ENCODE peak calls at places on chromosomes 16 and 17, in ten cellular contexts. M is MM.1S, B is adrenal gland, W is adipocyte, X is astrocyte of the spinal cord, Q is aorta, H is trophoblast cell, S is dorsolateral prefrontal cortex, K is lung, T is mucosa of descending colon. Y is an unnamed sample.

GRCh38 chr16:9048302-9048700 is 43.1 kb upstream of the HAPSTR1 start:
- DNase-seq in X (no peak), H (no peak), W (peak), T (no peak), Q (no peak), K (no peak), B (no peak), M (no peak), S (no peak), Y (no peak)

GRCh38 chr17:79923974-79924638 is 84.9 kb upstream of the CBX4 start:
- DNase-seq in X (no peak), H (no peak), T (peak), M (no peak), K (no peak), W (peak), Q (no peak), B (no peak), S (no peak), Y (peak)

GRCh38 chr17:6393368-6393952 is 41.5 kb downstream of the AIPL1 start:
- DNase-seq in B (no peak), T (no peak), S (no peak), H (no peak), X (no peak), K (no peak), W (no peak), M (no peak), Q (no peak), Y (no peak)

GRCh38 chr17:80895366-80895765 is 96.3 kb upstream of the CHMP6 start:
- DNase-seq in Q (no peak), W (no peak), X (no peak), S (no peak), B (no peak), T (no peak), H (no peak), M (no peak), K (no peak), Y (no peak)

GRCh38 chr16:14652726-14653125 is 20.0 kb downstream of the BFAR start:
- DNase-seq in S (no peak), K (no peak), X (no peak), H (no peak), W (no peak), M (no peak), T (no peak), B (no peak), Q (no peak), Y (no peak)

GRCh38 chr17:4607773-4608187 is 23.5 kb downstream of the SMTNL2 start:
- DNase-seq in T (no peak), W (peak), Q (peak), K (peak), H (peak), X (peak), M (no peak), B (peak), S (no peak), Y (peak)

GRCh38 chr17:39573447-39574298 is 34.0 kb downstream of the NEUROD2 start:
- DNase-seq in K (peak), B (peak), Q (peak), T (peak), X (peak), H (peak), W (peak), M (no peak), S (peak), Y (peak)

GRCh38 chr17:56593073-56593740 is at the start of gene NOG:
- DNase-seq in B (peak), W (peak), S (peak), X (peak), H (peak), T (peak), Q (peak), K (peak), M (peak), Y (peak)

GRCh38 chr17:63881935-63882601 is at the start of gene GH2:
- DNase-seq in K (peak), X (peak), S (no peak), W (peak), H (peak), T (no peak), Q (no peak), B (peak), M (peak), Y (peak)

GRCh38 chr16:58655215-58655596 is 25.6 kb upstream of the CNOT1 start:
- DNase-seq in M (no peak), B (no peak), S (no peak), T (no peak), K (no peak), H (no peak), Q (no peak), W (no peak), X (no peak), Y (no peak)

GRCh38 chr17:38658741-38659345 is 15.9 kb downstream of the EPOP start:
- DNase-seq in T (peak), S (peak), B (no peak), X (no peak), K (no peak), Q (peak), W (no peak), M (no peak), H (no peak), Y (no peak)

GRCh38 chr16:13995194-13995593 is 75.2 kb downstream of the ERCC4 start:
- DNase-seq in S (no peak), W (no peak), T (no peak), K (no peak), X (no peak), Q (no peak), B (no peak), M (no peak), H (no peak), Y (no peak)

GRCh38 chr17:39926588-39927100 is 757 bp downstream of the ORMDL3 start:
- DNase-seq in H (peak), M (peak), T (peak), K (peak), W (peak), S (no peak), X (peak), B (no peak), Q (no peak), Y (peak)

GRCh38 chr17:57424777-57425188 is 168.5 kb downstream of the MSI2 start:
- DNase-seq in M (no peak), Q (no peak), K (no peak), S (no peak), T (peak), X (peak), B (no peak), W (no peak), H (no peak), Y (no peak)

GRCh38 chr16:64507240-64508024 is 614.4 kb downstream of the CDH11 start:
- DNase-seq in Q (no peak), S (no peak), B (no peak), H (no peak), M (no peak), X (no peak), W (no peak), K (no peak), T (no peak), Y (no peak)

GRCh38 chr16:2513405-2514332 is at the start of gene ATP6V0C:
- DNase-seq in H (peak), B (peak), M (peak), K (peak), W (peak), S (peak), T (peak), X (peak), Q (peak), Y (peak)

GRCh38 chr16:67170948-67171649 is 761 bp downstream of the NOL3 start:
- DNase-seq in B (no peak), K (no peak), S (no peak), T (no peak), W (peak), M (no peak), Q (no peak), H (peak), X (no peak), Y (peak)

GRCh38 chr17:77472837-77473214 is 332.1 kb downstream of the SEC14L1 start:
- DNase-seq in B (no peak), K (no peak), W (peak), M (peak), S (no peak), X (no peak), T (no peak), H (no peak), Q (no peak), Y (no peak)

GRCh38 chr17:77470330-77470786 is 329.6 kb downstream of the SEC14L1 start:
- DNase-seq in W (no peak), B (no peak), X (no peak), K (no peak), H (no peak), T (no peak), Q (no peak), M (peak), S (no peak), Y (no peak)

GRCh38 chr17:77471984-77472836 is 331.4 kb downstream of the SEC14L1 start:
- DNase-seq in Q (no peak), B (no peak), S (peak), T (no peak), K (peak), X (peak), H (no peak), M (peak), W (peak), Y (peak)

GRCh38 chr17:77468897-77469296 is 328.1 kb downstream of the SEC14L1 start:
- DNase-seq in B (no peak), K (no peak), T (no peak), W (no peak), H (no peak), M (no peak), Q (no peak), S (no peak), X (no peak), Y (no peak)

GRCh38 chr17:77470800-77471733 is 330.3 kb downstream of the SEC14L1 start:
- DNase-seq in B (no peak), K (no peak), W (peak), M (peak), Q (no peak), T (no peak), S (no peak), H (no peak), X (peak), Y (peak)
- H3K4me3 ChIP-seq in B (no peak), K (no peak), W (peak), M (no peak), Q (no peak), T (no peak), S (no peak), H (no peak), X (no peak), Y (no peak)

GRCh38 chr16:72626623-72627022 is 421.3 kb downstream of the ZFHX3 start:
- DNase-seq in K (no peak), Q (no peak), M (no peak), X (no peak), H (no peak), S (no peak), W (no peak), T (no peak), B (no peak), Y (no peak)
- H3K4me3 ChIP-seq in K (no peak), Q (no peak), M (no peak), X (no peak), H (no peak), S (no peak), W (no peak), T (no peak), B (no peak), Y (no peak)

GRCh38 chr16:15888072-15888976 is at the start of gene CEP20:
- DNase-seq in S (peak), H (peak), B (peak), X (peak), Q (peak), T (peak), M (peak), W (peak), K (peak), Y (peak)

GRCh38 chr16:15891508-15891907 is 3.1 kb upstream of the CEP20 start:
- DNase-seq in W (no peak), M (no peak), Q (no peak), T (no peak), B (no peak), H (no peak), X (no peak), S (no peak), K (no peak), Y (no peak)

GRCh38 chr16:15885560-15886001 is 2.8 kb downstream of the CEP20 start:
- DNase-seq in B (no peak), H (no peak), Q (no peak), S (no peak), K (no peak), X (no peak), M (no peak), W (no peak), T (no peak), Y (peak)

GRCh38 chr16:15886078-15886477 is 2.3 kb downstream of the CEP20 start:
- DNase-seq in W (no peak), M (no peak), H (no peak), K (no peak), Q (no peak), B (no peak), S (no peak), X (no peak), T (no peak), Y (no peak)

DNA sequence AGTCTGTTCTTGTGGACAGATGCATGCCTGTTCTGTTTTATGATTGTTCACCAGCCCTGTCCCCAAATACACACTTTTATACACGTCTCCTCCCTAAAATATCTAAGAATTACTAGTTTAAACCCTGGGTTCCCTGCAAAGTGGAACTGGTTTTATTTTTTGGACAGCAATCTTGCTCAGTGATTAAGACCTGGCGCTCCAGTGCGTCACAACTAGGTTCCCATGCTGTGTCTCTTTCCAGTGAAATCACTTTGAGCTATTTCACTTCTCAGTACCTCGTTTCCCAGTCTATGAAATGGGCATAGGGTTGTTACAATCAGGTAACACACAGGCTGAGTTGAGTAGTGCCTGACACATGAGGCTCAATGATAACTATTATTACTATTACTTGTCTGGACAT is 1.1 kb downstream of the CEP20 start:
- DNase-seq in T (no peak), M (no peak), S (no peak), Q (no peak), X (no peak), B (no peak), H (no peak), K (no peak), W (no peak), Y (peak)
- H3K4me3 ChIP-seq in T (no peak), M (peak), S (peak), Q (peak), X (peak), B (no peak), H (no peak), K (peak), W (peak), Y (peak)

DNA sequence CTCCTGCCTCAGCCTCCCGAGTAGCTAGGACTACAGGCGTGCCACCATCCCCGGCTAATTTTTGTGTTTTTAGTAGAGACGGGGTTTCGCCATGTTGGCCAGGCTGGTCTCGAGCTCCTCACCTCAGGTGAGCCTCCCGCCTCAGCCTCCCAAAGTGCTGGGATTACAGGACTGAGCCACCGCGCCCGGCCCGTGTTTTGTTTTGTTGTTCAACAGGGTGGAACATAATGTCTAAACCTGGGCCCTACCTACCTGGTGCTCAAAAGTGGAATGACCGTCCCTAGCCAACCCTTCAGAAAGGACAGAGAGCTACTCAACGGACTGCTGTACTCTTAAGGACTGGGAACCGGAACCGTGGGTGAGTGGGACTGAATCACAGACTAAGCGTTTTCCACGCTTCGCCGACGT is 772 bp upstream of the KIF22 start:
- DNase-seq in W (no peak), T (peak), M (no peak), Q (no peak), H (peak), S (no peak), K (no peak), B (peak), X (no peak), Y (no peak)
- H3K4me3 ChIP-seq in W (peak), T (peak), M (peak), Q (no peak), H (no peak), S (peak), K (peak), B (no peak), X (peak), Y (peak)

GRCh38 chr17:10192963-10193362 is 5.4 kb downstream of the GAS7 start:
- DNase-seq in B (no peak), H (peak), T (no peak), K (no peak), W (peak), S (no peak), Q (peak), X (no peak), M (no peak), Y (peak)
- H3K4me3 ChIP-seq in B (no peak), H (no peak), T (no peak), K (no peak), W (peak), S (no peak), Q (no peak), X (no peak), M (no peak), Y (no peak)

GRCh38 chr16:85750021-85750826 is 672 bp downstream of the C16orf74 start:
- DNase-seq in S (no peak), K (no peak), W (peak), H (peak), X (no peak), M (no peak), T (peak), B (no peak), Q (no peak), Y (peak)

GRCh38 chr16:85746431-85747227 is 4.3 kb downstream of the C16orf74 start:
- DNase-seq in H (peak), X (peak), M (no peak), W (no peak), S (no peak), B (no peak), K (no peak), T (no peak), Q (no peak), Y (peak)

GRCh38 chr16:85751665-85752501 is 987 bp upstream of the C16orf74 start:
- DNase-seq in W (no peak), H (no peak), M (no peak), S (no peak), Q (no peak), T (no peak), B (no peak), X (no peak), K (no peak), Y (no peak)

GRCh38 chr16:85750827-85751641 is at the start of gene C16orf74:
- DNase-seq in H (peak), T (no peak), M (peak), K (no peak), X (no peak), Q (no peak), B (peak), W (peak), S (no peak), Y (peak)

DNA sequence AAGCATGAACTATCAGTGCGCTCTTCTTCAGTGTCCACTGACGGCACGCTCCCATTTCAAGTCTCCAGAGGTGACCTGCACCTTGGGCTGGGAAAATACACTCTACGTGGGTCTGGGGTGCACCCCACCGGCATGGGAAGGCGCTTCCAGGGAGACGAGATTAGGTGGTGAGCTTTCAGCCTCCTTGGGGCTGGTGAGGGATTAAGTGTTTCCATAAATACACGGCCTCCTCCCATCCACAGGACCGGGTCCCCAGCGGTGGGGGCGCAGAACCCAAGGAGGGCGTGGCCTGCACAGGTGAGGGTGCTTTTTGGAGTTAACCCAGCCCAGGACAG is 1.2 kb downstream of the C16orf74 start:
- DNase-seq in X (no peak), M (no peak), S (no peak), H (no peak), Q (no peak), K (no peak), T (no peak), B (no peak), W (no peak), Y (no peak)
- H3K4me3 ChIP-seq in X (no peak), M (no peak), S (no peak), H (peak), Q (no peak), K (no peak), T (no peak), B (no peak), W (peak), Y (peak)

GRCh38 chr17:19647697-19648474 is 665 bp upstream of the ALDH3A2 start:
- DNase-seq in Q (peak), T (peak), X (peak), W (peak), S (peak), K (peak), H (peak), B (peak), M (peak), Y (peak)

GRCh38 chr17:19648475-19649406 is at the start of gene ALDH3A2:
- DNase-seq in M (peak), S (peak), H (peak), X (peak), K (peak), T (peak), Q (peak), W (peak), B (peak), Y (peak)

GRCh38 chr17:19645608-19646250 is 2.8 kb upstream of the ALDH3A2 start:
- DNase-seq in W (no peak), T (no peak), M (peak), H (peak), B (peak), X (no peak), K (no peak), S (no peak), Q (no peak), Y (peak)

GRCh38 chr17:19644493-19645210 is 3.9 kb upstream of the ALDH3A2 start:
- DNase-seq in X (no peak), T (no peak), S (no peak), M (no peak), K (no peak), H (peak), B (no peak), Q (no peak), W (no peak), Y (peak)

GRCh38 chr17:19646788-19647696 is 1.5 kb upstream of the ALDH3A2 start:
- DNase-seq in X (peak), H (peak), T (no peak), Q (no peak), B (peak), K (no peak), W (peak), M (no peak), S (no peak), Y (peak)
- H3K4me3 ChIP-seq in X (no peak), H (no peak), T (no peak), Q (no peak), B (no peak), K (no peak), W (peak), M (peak), S (peak), Y (no peak)

DNA sequence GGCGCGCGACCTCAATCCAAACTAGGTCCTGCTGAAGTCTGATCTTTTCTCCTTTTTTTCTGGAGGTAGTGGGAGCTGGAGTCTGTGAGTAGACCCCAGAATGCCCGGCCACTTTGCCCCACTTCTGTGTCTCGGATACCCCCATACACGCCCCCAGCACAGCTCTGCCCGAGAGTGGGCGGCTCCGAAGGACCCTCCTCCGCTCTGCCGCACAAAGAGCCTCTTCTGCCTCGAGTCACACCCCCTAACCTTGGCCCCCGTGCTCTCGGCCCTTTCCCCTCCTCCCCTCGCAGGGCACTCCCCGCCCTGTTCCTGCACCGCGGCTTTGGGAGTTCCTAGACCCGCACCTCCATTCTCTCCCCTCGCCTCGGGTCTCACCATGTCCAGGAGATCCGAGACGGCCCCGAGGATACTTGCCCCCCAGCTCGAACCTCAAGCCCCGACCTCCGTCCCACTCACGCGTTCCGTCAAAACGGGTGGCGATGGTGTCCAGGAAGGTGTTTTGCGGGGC is 476 bp downstream of the KCNH4 start:
- DNase-seq in W (no peak), M (no peak), X (no peak), B (no peak), H (no peak), T (no peak), S (no peak), Q (no peak), K (no peak), Y (no peak)
- H3K4me3 ChIP-seq in W (peak), M (peak), X (no peak), B (no peak), H (no peak), T (no peak), S (peak), Q (no peak), K (no peak), Y (no peak)

GRCh38 chr17:76369804-76370203 is 14.6 kb upstream of the SPHK1 start:
- DNase-seq in B (no peak), W (no peak), X (no peak), T (no peak), M (no peak), H (no peak), K (no peak), Q (no peak), S (no peak), Y (no peak)
- H3K4me3 ChIP-seq in B (no peak), W (peak), X (no peak), T (no peak), M (no peak), H (no peak), K (no peak), Q (no peak), S (no peak), Y (no peak)